ENCODE peak calls at places on chromosomes 3 and 15, in five cellular contexts. M, X, P, L and Q are unnamed samples.

GRCh38 chr3:67783281-67784250 is 129.2 kb upstream of the SUCLG2 start:
- DNase-seq in M (no peak), X (no peak), P (no peak), L (no peak), Q (no peak)

GRCh38 chr3:81823882-81824395 is 62.5 kb upstream of the GBE1 start:
- DNase-seq in M (no peak), X (peak), P (no peak), L (no peak), Q (no peak)

GRCh38 chr3:186102687-186103086 is 6.2 kb downstream of the ETV5 start:
- DNase-seq in M (no peak), X (no peak), P (peak), L (no peak), Q (no peak)

GRCh38 chr15:58066042-58066867 is 744 bp upstream of the ALDH1A2 start:
- DNase-seq in M (peak), X (peak), P (peak), L (peak), Q (no peak)

GRCh38 chr3:149005424-149005823 is 14.1 kb downstream of the GYG1 start:
- DNase-seq in M (no peak), X (no peak), P (no peak), L (no peak), Q (no peak)

GRCh38 chr3:194130807-194131589 is 5.0 kb upstream of the HES1 start:
- DNase-seq in M (peak), X (no peak), P (no peak), L (peak), Q (peak)

GRCh38 chr3:159130108-159130507 is 328.3 kb downstream of the MFSD1 start:
- DNase-seq in M (no peak), X (no peak), P (no peak), L (no peak), Q (peak)

GRCh38 chr3:140277886-140278285 is 342.9 kb downstream of the CLSTN2 start:
- DNase-seq in M (no peak), X (no peak), P (no peak), L (no peak), Q (no peak)

GRCh38 chr3:18477620-18478019 is 52.5 kb upstream of the SATB1 start:
- DNase-seq in M (no peak), X (no peak), P (no peak), L (no peak), Q (no peak)

GRCh38 chr15:79408041-79408440 is 24.1 kb upstream of the MINAR1 start:
- DNase-seq in M (no peak), X (no peak), P (no peak), L (no peak), Q (no peak)

GRCh38 chr3:166405465-166405864 is 568.2 kb upstream of the BCHE start:
- DNase-seq in M (no peak), X (no peak), P (no peak), L (no peak), Q (no peak)

GRCh38 chr15:79035111-79035601 is 55.4 kb downstream of the RASGRF1 start:
- DNase-seq in M (no peak), X (no peak), P (no peak), L (no peak), Q (no peak)

GRCh38 chr3:156648086-156648485 is 26.3 kb upstream of the TIPARP start:
- DNase-seq in M (no peak), X (no peak), P (no peak), L (no peak), Q (no peak)

GRCh38 chr3:188036375-188036985 is 117.5 kb upstream of the LPP start:
- DNase-seq in M (no peak), X (no peak), P (no peak), L (no peak), Q (no peak)

GRCh38 chr3:126621171-126621570 is 33.8 kb downstream of the TXNRD3 start:
- DNase-seq in M (peak), X (no peak), P (no peak), L (no peak), Q (no peak)

GRCh38 chr15:53808058-53808703 is 48.7 kb upstream of the WDR72 start:
- DNase-seq in M (no peak), X (no peak), P (no peak), L (no peak), Q (no peak)